ENCODE peak calls at places on chromosome 5, in seven cellular contexts. N is left ventricle myocardium inferior, L is dorsolateral prefrontal cortex, E is pancreas, B is right cardiac atrium, U is tibial nerve, J is cardiac muscle cell. Q is an unnamed sample. For H3K27me3, the result is how much of the 10 kb centered on the place peaks cover.

GRCh38 chr5:174313615-174314014 is 268.1 kb downstream of the NSG2 start:
- DNase-seq in J (no peak), U (no peak), B (no peak), N (no peak), E (no peak), L (no peak), Q (no peak)

GRCh38 chr5:96733771-96734498 is 71.8 kb downstream of the CAST start:
- DNase-seq in B (no peak), U (no peak), L (no peak), J (no peak), N (no peak), E (no peak), Q (no peak)

GRCh38 chr5:74400067-74400466 is 240.5 kb downstream of the ENC1 start:
- DNase-seq in B (no peak), J (no peak), L (no peak), U (no peak), N (no peak), E (peak), Q (no peak)

GRCh38 chr5:21774791-21775190 is 1078.4 kb downstream of the CDH12 start:
- DNase-seq in L (no peak), B (no peak), E (no peak), J (no peak), N (no peak), U (no peak), Q (no peak)

GRCh38 chr5:119178435-119178834 is 107.5 kb downstream of the DMXL1 start:
- DNase-seq in N (no peak), E (no peak), L (no peak), U (no peak), J (no peak), B (no peak), Q (no peak)

GRCh38 chr5:150502106-150502505 is 5.8 kb upstream of the NDST1 start:
- DNase-seq in J (no peak), N (no peak), L (no peak), U (no peak), B (no peak), E (no peak), Q (no peak)

GRCh38 chr5:41761663-41762062 is 108.6 kb downstream of the OXCT1 start:
- DNase-seq in U (no peak), B (no peak), J (no peak), L (no peak), E (no peak), N (no peak), Q (no peak)

GRCh38 chr5:1133510-1134255 is 21.8 kb upstream of the SLC12A7 start:
- DNase-seq in N (no peak), U (no peak), L (no peak), B (no peak), E (no peak), J (peak), Q (no peak)

GRCh38 chr5:32928761-32929160 is 217.6 kb downstream of the NPR3 start:
- DNase-seq in N (no peak), J (no peak), U (no peak), B (no peak), L (no peak), E (no peak), Q (no peak)

GRCh38 chr5:139926797-139927503 is 116.1 kb downstream of the NRG2 start:
- DNase-seq in E (no peak), L (no peak), B (no peak), J (no peak), U (no peak), N (no peak), Q (no peak)

GRCh38 chr5:72178910-72179815 is 71.9 kb downstream of the MAP1B start:
- DNase-seq in U (peak), B (peak), L (peak), N (peak), E (peak), J (peak), Q (no peak)

GRCh38 chr5:129046151-129046550 is 48.4 kb upstream of the ISOC1 start:
- DNase-seq in E (no peak), L (no peak), U (no peak), B (no peak), J (peak), N (no peak), Q (no peak)

GRCh38 chr5:96661101-96661840 is 905 bp upstream of the CAST start:
- DNase-seq in E (peak), B (no peak), J (peak), N (no peak), L (no peak), U (peak), Q (peak)

GRCh38 chr5:10756539-10756938 is 4.5 kb downstream of the DAP start:
- DNase-seq in U (no peak), J (peak), B (no peak), L (no peak), E (no peak), N (no peak), Q (no peak)

GRCh38 chr5:74786851-74787250 is 19.8 kb downstream of the NSA2 start:
- DNase-seq in J (no peak), B (no peak), U (no peak), L (no peak), N (no peak), E (no peak), Q (no peak)

GRCh38 chr5:83072946-83073345 is 4.2 kb downstream of the TMEM167A start:
- DNase-seq in N (no peak), B (peak), E (no peak), U (no peak), J (no peak), L (no peak), Q (no peak)

GRCh38 chr5:141793881-141794280 is 84.3 kb downstream of the PCDH1 start:
- DNase-seq in U (no peak), E (no peak), L (no peak), J (no peak), B (no peak), N (no peak), Q (no peak)

GRCh38 chr5:124677376-124677998 is 69.0 kb downstream of the ZNF608 start:
- DNase-seq in B (peak), J (peak), L (no peak), N (no peak), E (no peak), U (no peak), Q (no peak)

GRCh38 chr5:175714686-175715085 is 56.8 kb downstream of the HRH2 start:
- DNase-seq in U (no peak), L (peak), J (no peak), B (no peak), E (peak), N (no peak), Q (no peak)

GRCh38 chr5:169610606-169611005 is 26.5 kb upstream of the DOCK2 start:
- DNase-seq in L (no peak), J (peak), E (no peak), U (no peak), B (no peak), N (no peak), Q (no peak)

GRCh38 chr5:75685141-75685540 is 32.1 kb downstream of the POC5 start:
- DNase-seq in U (no peak), E (no peak), L (no peak), N (no peak), B (no peak), J (no peak), Q (no peak)

GRCh38 chr5:122756263-122756911 is 18.5 kb upstream of the SNX2 start:
- DNase-seq in L (no peak), J (peak), N (no peak), U (no peak), E (no peak), B (no peak), Q (peak)

GRCh38 chr5:180860273-180860886 is 696 bp downstream of the ZFP62 start:
- DNase-seq in N (peak), U (no peak), J (no peak), L (no peak), B (peak), E (peak), Q (peak)

GRCh38 chr5:57595530-57596098 is 113.0 kb upstream of the ACTBL2 start:
- DNase-seq in B (no peak), E (no peak), N (no peak), L (no peak), J (no peak), U (no peak), Q (no peak)

GRCh38 chr5:14870347-14871083 is 1.1 kb downstream of the ANKH start:
- DNase-seq in L (peak), N (peak), U (no peak), E (peak), J (no peak), B (peak), Q (no peak)

GRCh38 chr5:169101966-169102365 is 199.0 kb downstream of the SLIT3 start:
- DNase-seq in N (no peak), U (no peak), J (no peak), B (no peak), L (no peak), E (no peak), Q (no peak)

GRCh38 chr5:56951946-56952691 is at the start of gene MIER3:
- DNase-seq in E (peak), N (peak), B (peak), J (peak), U (peak), L (peak), Q (no peak)

GRCh38 chr5:160260006-160260775 is 30.9 kb downstream of the FABP6 start:
- DNase-seq in B (no peak), J (no peak), U (no peak), N (no peak), L (peak), E (no peak), Q (no peak)

GRCh38 chr5:137730331-137730730 is 5.6 kb downstream of the KLHL3 start:
- DNase-seq in B (no peak), N (no peak), J (no peak), L (no peak), U (no peak), E (no peak), Q (no peak)

GRCh38 chr5:154478224-154478565 is at the start of gene HAND1:
- DNase-seq in E (peak), N (peak), J (no peak), U (no peak), L (no peak), B (peak), Q (no peak)

GRCh38 chr5:131661931-131662330 is 26.9 kb upstream of the RAPGEF6 start:
- DNase-seq in N (no peak), B (no peak), U (no peak), J (no peak), E (no peak), L (no peak), Q (no peak)

GRCh38 chr5:124790895-124791732 is 44.7 kb upstream of the ZNF608 start:
- DNase-seq in J (peak), B (no peak), L (no peak), U (no peak), N (no peak), E (no peak), Q (no peak)

GRCh38 chr5:55226027-55226933 is 835 bp downstream of the MCIDAS start:
- DNase-seq in U (no peak), J (peak), N (no peak), E (peak), L (no peak), B (peak), Q (no peak)

GRCh38 chr5:67805666-67806348 is 409.7 kb upstream of the PIK3R1 start:
- DNase-seq in E (no peak), N (no peak), U (no peak), J (no peak), L (no peak), B (no peak), Q (no peak)

GRCh38 chr5:95620030-95620869 is at the start of gene GPR150:
- DNase-seq in E (peak), L (peak), N (peak), J (peak), B (peak), U (no peak), Q (no peak)

GRCh38 chr5:131641494-131641893 is 6.5 kb upstream of the RAPGEF6 start:
- DNase-seq in E (no peak), N (no peak), B (no peak), J (no peak), L (no peak), U (no peak), Q (no peak)

GRCh38 chr5:131990716-131991115 is 20.7 kb downstream of the ACSL6 start:
- DNase-seq in J (no peak), B (no peak), E (no peak), N (no peak), U (no peak), L (no peak), Q (no peak)

GRCh38 chr5:76942581-76942980 is 10.3 kb upstream of the CRHBP start:
- DNase-seq in E (no peak), J (no peak), L (no peak), U (no peak), N (no peak), B (no peak), Q (no peak)

GRCh38 chr5:93595420-93596136 is 12.6 kb downstream of the NR2F1 start:
- DNase-seq in U (no peak), J (no peak), B (no peak), N (no peak), E (no peak), L (no peak), Q (no peak)
- H3K27me3 ChIP-seq in U (under half), J (half or more), B (under half), N (half or more), E (under half), L (under half), Q (under half)

DNA sequence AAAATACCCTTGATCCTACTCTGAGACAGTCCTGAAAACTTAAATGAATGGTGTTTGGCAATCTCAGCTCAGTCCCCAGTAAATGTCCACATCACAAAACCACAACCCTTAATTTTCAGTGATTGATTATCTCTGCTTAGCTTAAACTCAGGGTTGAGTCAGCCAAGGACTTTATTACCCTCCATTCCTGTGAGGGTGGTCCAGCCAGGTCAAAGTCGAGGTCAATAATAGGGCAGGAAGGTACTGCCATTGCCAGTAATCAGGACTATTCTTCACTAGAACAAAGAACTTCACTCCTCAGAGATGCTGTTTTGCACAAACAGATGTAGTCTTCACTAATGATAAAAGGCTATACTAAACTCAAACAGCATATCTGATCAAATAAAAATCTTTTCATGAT is 499.4 kb downstream of the ISL1 start:
- DNase-seq in J (no peak), E (no peak), U (no peak), L (no peak), B (no peak), N (no peak), Q (no peak)
- H3K27ac ChIP-seq in J (peak), E (no peak), U (no peak), L (no peak), B (no peak), N (no peak), Q (no peak)

DNA sequence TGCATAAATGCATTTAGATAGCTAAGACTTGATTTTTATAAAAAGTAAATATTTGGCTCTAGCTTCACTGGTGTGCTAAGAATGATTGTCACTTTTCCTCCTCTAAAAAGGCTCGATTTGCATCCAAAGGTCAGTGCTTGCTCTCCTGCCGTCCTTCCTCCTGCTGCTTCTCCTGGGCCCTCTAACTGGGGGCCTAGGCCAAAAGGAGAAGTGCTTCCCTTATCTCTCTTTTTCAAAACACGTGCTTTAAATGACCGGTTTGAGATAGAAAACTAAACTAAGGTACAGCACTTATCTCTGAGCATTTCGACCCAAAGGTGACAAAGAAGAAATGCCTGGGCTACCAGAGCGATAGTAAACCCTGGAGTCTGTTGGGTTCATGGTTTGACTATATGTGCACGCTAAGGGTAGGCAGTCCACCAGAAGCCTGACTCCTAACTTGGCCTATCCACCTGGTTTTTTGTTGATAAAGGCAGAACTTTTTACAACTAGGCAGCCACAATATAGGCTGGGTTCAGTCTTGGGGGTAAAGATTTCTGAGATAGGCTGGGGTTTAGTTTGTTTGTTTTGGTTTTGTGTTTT is 3.9 kb downstream of the NR2F1-AS1 start:
- DNase-seq in B (no peak), U (no peak), N (no peak), L (no peak), E (no peak), J (no peak), Q (no peak)
- H3K27me3 ChIP-seq in B (under half), U (under half), N (half or more), L (under half), E (under half), J (half or more), Q (under half)

GRCh38 chr5:52786391-52786790 is 1.3 kb upstream of the ITGA1 start:
- DNase-seq in B (no peak), N (no peak), U (no peak), E (no peak), L (no peak), J (no peak), Q (no peak)
- H3K27ac ChIP-seq in B (no peak), N (peak), U (no peak), E (no peak), L (no peak), J (no peak), Q (no peak)

DNA sequence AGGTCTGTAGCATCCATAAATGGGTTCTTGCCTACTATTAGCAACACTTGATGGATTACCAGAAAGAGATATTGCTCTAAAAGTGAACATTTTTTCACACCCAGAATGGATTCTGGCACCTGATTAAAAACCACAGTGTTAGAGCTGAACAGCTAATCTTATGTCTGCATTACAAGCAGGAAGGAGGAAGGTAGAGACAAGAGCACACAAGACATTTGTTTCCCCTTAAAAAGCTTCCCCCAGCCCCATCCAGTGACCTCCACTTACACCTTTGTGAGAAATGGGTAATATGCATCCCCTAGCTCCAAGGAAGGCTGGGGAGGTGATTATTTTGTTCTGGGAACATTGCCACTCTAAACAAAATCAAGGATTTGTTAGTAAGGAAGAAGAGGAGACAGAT is 12.0 kb upstream of the TRIM36 start:
- DNase-seq in U (no peak), E (no peak), L (no peak), N (no peak), B (no peak), J (no peak), Q (no peak)
- H3K27me3 ChIP-seq in U (under half), E (under half), L (under half), N (half or more), B (under half), J (half or more), Q (under half)

GRCh38 chr5:4909086-4909485 is 231.0 kb upstream of the ADAMTS16 start:
- DNase-seq in N (no peak), B (no peak), L (no peak), U (no peak), E (no peak), J (no peak), Q (no peak)
- H3K27ac ChIP-seq in N (no peak), B (no peak), L (no peak), U (no peak), E (no peak), J (no peak), Q (no peak)

GRCh38 chr5:135468086-135468485 is 15.9 kb upstream of the TIFAB start:
- DNase-seq in B (no peak), J (no peak), U (no peak), L (peak), E (no peak), N (no peak), Q (no peak)

GRCh38 chr5:135468541-135468940 is 16.4 kb upstream of the TIFAB start:
- DNase-seq in B (no peak), L (peak), J (no peak), E (no peak), N (no peak), U (no peak), Q (no peak)

GRCh38 chr5:135471726-135472125 is 19.6 kb upstream of the TIFAB start:
- DNase-seq in N (no peak), L (no peak), U (no peak), E (no peak), B (no peak), J (no peak), Q (no peak)

GRCh38 chr5:135473956-135474670 is 22.0 kb upstream of the TIFAB start:
- DNase-seq in L (peak), U (no peak), E (no peak), J (no peak), N (no peak), B (no peak), Q (no peak)

GRCh38 chr5:135472141-135472540 is 20.0 kb upstream of the TIFAB start:
- DNase-seq in N (no peak), B (no peak), J (no peak), E (no peak), U (no peak), L (no peak), Q (no peak)
- H3K27me3 ChIP-seq in N (half or more), B (under half), J (half or more), E (under half), U (under half), L (under half), Q (under half)

Q was measured in HL-60.